ENCODE peak calls at places on chromosomes 11 and 22, in ten cellular contexts. One of them, this sample, is unnamed.

GRCh38 chr11:35526370-35526792 is 965 bp upstream of the PAMR1 start:
- DNase-seq in fibroblast of pulmonary artery: no peak
- DNase-seq in iPS DF 6.9: no peak
- DNase-seq in endothelial cell: no peak
- DNase-seq in NCI-H1092 treated with DMSO at 0.1 percent for 48 hours: no peak
- DNase-seq in activated CD8-positive, alpha-beta memory T cell treated with anti-CD3 and anti-CD28 coated beads for 4 hours: no peak
- DNase-seq in Ammon's horn: no peak
- DNase-seq in Right ventricle myocardium superior: no peak
- DNase-seq in left ventricle myocardium inferior: no peak
- DNase-seq in NCI-H2081: no peak
- DNase-seq in this sample: no peak

GRCh38 chr11:37712246-37712645 is 1114.2 kb upstream of the RAG2 start:
- DNase-seq in Ammon's horn: no peak
- DNase-seq in NCI-H2081: no peak
- DNase-seq in left ventricle myocardium inferior: no peak
- DNase-seq in activated CD8-positive, alpha-beta memory T cell treated with anti-CD3 and anti-CD28 coated beads for 4 hours: no peak
- DNase-seq in iPS DF 6.9: peak
- DNase-seq in NCI-H1092 treated with DMSO at 0.1 percent for 48 hours: no peak
- DNase-seq in fibroblast of pulmonary artery: peak
- DNase-seq in endothelial cell: no peak
- DNase-seq in Right ventricle myocardium superior: no peak
- DNase-seq in this sample: peak

GRCh38 chr22:45673482-45674175 is 2.0 kb downstream of the ATXN10 start:
- DNase-seq in NCI-H1092 treated with DMSO at 0.1 percent for 48 hours: no peak
- DNase-seq in Right ventricle myocardium superior: no peak
- DNase-seq in iPS DF 6.9: no peak
- DNase-seq in fibroblast of pulmonary artery: no peak
- DNase-seq in NCI-H2081: no peak
- DNase-seq in endothelial cell: no peak
- DNase-seq in activated CD8-positive, alpha-beta memory T cell treated with anti-CD3 and anti-CD28 coated beads for 4 hours: no peak
- DNase-seq in left ventricle myocardium inferior: no peak
- DNase-seq in Ammon's horn: no peak
- DNase-seq in this sample: no peak

GRCh38 chr11:92384807-92385206 is 160.2 kb downstream of the FAT3 start:
- DNase-seq in fibroblast of pulmonary artery: no peak
- DNase-seq in activated CD8-positive, alpha-beta memory T cell treated with anti-CD3 and anti-CD28 coated beads for 4 hours: no peak
- DNase-seq in endothelial cell: no peak
- DNase-seq in iPS DF 6.9: no peak
- DNase-seq in Ammon's horn: peak
- DNase-seq in NCI-H2081: no peak
- DNase-seq in Right ventricle myocardium superior: no peak
- DNase-seq in NCI-H1092 treated with DMSO at 0.1 percent for 48 hours: no peak
- DNase-seq in left ventricle myocardium inferior: no peak
- DNase-seq in this sample: no peak

GRCh38 chr22:48506506-48507145 is 1321.0 kb downstream of the BRD1 start:
- DNase-seq in Ammon's horn: no peak
- DNase-seq in endothelial cell: no peak
- DNase-seq in Right ventricle myocardium superior: no peak
- DNase-seq in activated CD8-positive, alpha-beta memory T cell treated with anti-CD3 and anti-CD28 coated beads for 4 hours: no peak
- DNase-seq in fibroblast of pulmonary artery: no peak
- DNase-seq in NCI-H1092 treated with DMSO at 0.1 percent for 48 hours: no peak
- DNase-seq in iPS DF 6.9: no peak
- DNase-seq in NCI-H2081: no peak
- DNase-seq in left ventricle myocardium inferior: no peak
- DNase-seq in this sample: no peak

GRCh38 chr11:56234155-56234554 is at the start of gene OR5T2:
- DNase-seq in fibroblast of pulmonary artery: no peak
- DNase-seq in endothelial cell: no peak
- DNase-seq in Right ventricle myocardium superior: no peak
- DNase-seq in activated CD8-positive, alpha-beta memory T cell treated with anti-CD3 and anti-CD28 coated beads for 4 hours: no peak
- DNase-seq in Ammon's horn: no peak
- DNase-seq in NCI-H2081: no peak
- DNase-seq in iPS DF 6.9: no peak
- DNase-seq in NCI-H1092 treated with DMSO at 0.1 percent for 48 hours: no peak
- DNase-seq in left ventricle myocardium inferior: no peak
- DNase-seq in this sample: no peak

GRCh38 chr11:120215634-120216033 is 4.8 kb downstream of the OAF start:
- DNase-seq in activated CD8-positive, alpha-beta memory T cell treated with anti-CD3 and anti-CD28 coated beads for 4 hours: no peak
- DNase-seq in Ammon's horn: no peak
- DNase-seq in fibroblast of pulmonary artery: peak
- DNase-seq in NCI-H2081: no peak
- DNase-seq in endothelial cell: no peak
- DNase-seq in Right ventricle myocardium superior: peak
- DNase-seq in iPS DF 6.9: no peak
- DNase-seq in NCI-H1092 treated with DMSO at 0.1 percent for 48 hours: no peak
- DNase-seq in left ventricle myocardium inferior: peak
- DNase-seq in this sample: no peak

GRCh38 chr11:63839508-63840355 is 822 bp downstream of the MARK2 start:
- DNase-seq in Right ventricle myocardium superior: no peak
- DNase-seq in left ventricle myocardium inferior: no peak
- DNase-seq in fibroblast of pulmonary artery: no peak
- DNase-seq in Ammon's horn: peak
- DNase-seq in iPS DF 6.9: no peak
- DNase-seq in NCI-H2081: no peak
- DNase-seq in activated CD8-positive, alpha-beta memory T cell treated with anti-CD3 and anti-CD28 coated beads for 4 hours: no peak
- DNase-seq in endothelial cell: peak
- DNase-seq in NCI-H1092 treated with DMSO at 0.1 percent for 48 hours: peak
- DNase-seq in this sample: no peak

GRCh38 chr11:47864910-47865309 is 16.8 kb upstream of the NUP160 start:
- DNase-seq in NCI-H1092 treated with DMSO at 0.1 percent for 48 hours: no peak
- DNase-seq in endothelial cell: no peak
- DNase-seq in Right ventricle myocardium superior: no peak
- DNase-seq in activated CD8-positive, alpha-beta memory T cell treated with anti-CD3 and anti-CD28 coated beads for 4 hours: no peak
- DNase-seq in fibroblast of pulmonary artery: no peak
- DNase-seq in left ventricle myocardium inferior: no peak
- DNase-seq in NCI-H2081: no peak
- DNase-seq in Ammon's horn: no peak
- DNase-seq in iPS DF 6.9: no peak
- DNase-seq in this sample: no peak

GRCh38 chr11:35232961-35233360 is 94.0 kb downstream of the CD44 start:
- DNase-seq in iPS DF 6.9: no peak
- DNase-seq in NCI-H2081: no peak
- DNase-seq in Ammon's horn: no peak
- DNase-seq in NCI-H1092 treated with DMSO at 0.1 percent for 48 hours: no peak
- DNase-seq in fibroblast of pulmonary artery: no peak
- DNase-seq in endothelial cell: no peak
- DNase-seq in activated CD8-positive, alpha-beta memory T cell treated with anti-CD3 and anti-CD28 coated beads for 4 hours: no peak
- DNase-seq in Right ventricle myocardium superior: no peak
- DNase-seq in left ventricle myocardium inferior: no peak
- DNase-seq in this sample: no peak

GRCh38 chr11:65810046-65810868 is 23.4 kb downstream of the OVOL1 start:
- DNase-seq in Ammon's horn: no peak
- DNase-seq in endothelial cell: no peak
- DNase-seq in Right ventricle myocardium superior: no peak
- DNase-seq in left ventricle myocardium inferior: no peak
- DNase-seq in activated CD8-positive, alpha-beta memory T cell treated with anti-CD3 and anti-CD28 coated beads for 4 hours: no peak
- DNase-seq in fibroblast of pulmonary artery: no peak
- DNase-seq in NCI-H1092 treated with DMSO at 0.1 percent for 48 hours: no peak
- DNase-seq in iPS DF 6.9: no peak
- DNase-seq in NCI-H2081: no peak
- DNase-seq in this sample: no peak

GRCh38 chr11:107751082-107751481 is 39.2 kb upstream of the SLN start:
- DNase-seq in endothelial cell: no peak
- DNase-seq in Right ventricle myocardium superior: no peak
- DNase-seq in left ventricle myocardium inferior: no peak
- DNase-seq in activated CD8-positive, alpha-beta memory T cell treated with anti-CD3 and anti-CD28 coated beads for 4 hours: no peak
- DNase-seq in iPS DF 6.9: no peak
- DNase-seq in Ammon's horn: no peak
- DNase-seq in NCI-H1092 treated with DMSO at 0.1 percent for 48 hours: no peak
- DNase-seq in fibroblast of pulmonary artery: no peak
- DNase-seq in NCI-H2081: no peak
- DNase-seq in this sample: no peak

GRCh38 chr11:86805873-86806310 is 5.5 kb downstream of the PRSS23 start:
- DNase-seq in endothelial cell: no peak
- DNase-seq in NCI-H1092 treated with DMSO at 0.1 percent for 48 hours: no peak
- DNase-seq in Right ventricle myocardium superior: no peak
- DNase-seq in Ammon's horn: no peak
- DNase-seq in iPS DF 6.9: no peak
- DNase-seq in fibroblast of pulmonary artery: peak
- DNase-seq in left ventricle myocardium inferior: no peak
- DNase-seq in activated CD8-positive, alpha-beta memory T cell treated with anti-CD3 and anti-CD28 coated beads for 4 hours: no peak
- DNase-seq in NCI-H2081: no peak
- DNase-seq in this sample: no peak

GRCh38 chr11:617912-618682 is 2.3 kb upstream of the IRF7 start:
- DNase-seq in NCI-H2081: no peak
- DNase-seq in left ventricle myocardium inferior: no peak
- DNase-seq in iPS DF 6.9: no peak
- DNase-seq in fibroblast of pulmonary artery: no peak
- DNase-seq in Ammon's horn: no peak
- DNase-seq in activated CD8-positive, alpha-beta memory T cell treated with anti-CD3 and anti-CD28 coated beads for 4 hours: no peak
- DNase-seq in NCI-H1092 treated with DMSO at 0.1 percent for 48 hours: no peak
- DNase-seq in endothelial cell: no peak
- DNase-seq in Right ventricle myocardium superior: no peak
- DNase-seq in this sample: no peak

This sample was measured in D341Med.